ENCODE peak calls at places on chromosomes 1 and 21, in four cellular contexts. One of them, this sample, is unnamed.

GRCh38 chr1:173714759-173715537 is at the start of gene KLHL20:
- DNase-seq in fibroblast of lung: peak; percentile 92
- DNase-seq in tibial artery: peak; percentile 87
- DNase-seq in MM.1S: peak; percentile 95
- DNase-seq in this sample: peak; percentile 84

GRCh38 chr1:90340604-90341003 is 345.7 kb downstream of the ZNF326 start:
- DNase-seq in fibroblast of lung: no peak
- DNase-seq in tibial artery: no peak
- DNase-seq in MM.1S: no peak
- DNase-seq in this sample: no peak

GRCh38 chr1:18957532-18958295 is 1.2 kb upstream of the IFFO2 start:
- DNase-seq in fibroblast of lung: peak; percentile 50
- DNase-seq in tibial artery: peak; percentile 32
- DNase-seq in MM.1S: no peak
- DNase-seq in this sample: peak; percentile 51

GRCh38 chr21:29078884-29079765 is 5.7 kb upstream of the CCT8 start:
- DNase-seq in fibroblast of lung: no peak
- DNase-seq in tibial artery: no peak
- DNase-seq in MM.1S: peak; percentile 71
- DNase-seq in this sample: no peak

GRCh38 chr1:109112056-109112651 is 1.8 kb upstream of the ELAPOR1 start:
- DNase-seq in fibroblast of lung: peak; percentile 20
- DNase-seq in tibial artery: no peak
- DNase-seq in MM.1S: peak; percentile 17
- DNase-seq in this sample: no peak

GRCh38 chr1:65319141-65319540 is 9.8 kb downstream of the DNAJC6 start:
- DNase-seq in fibroblast of lung: no peak
- DNase-seq in tibial artery: no peak
- DNase-seq in MM.1S: no peak
- DNase-seq in this sample: no peak

GRCh38 chr1:67722292-67722944 is 37.4 kb downstream of the GADD45A start:
- DNase-seq in fibroblast of lung: peak; percentile 88
- DNase-seq in tibial artery: no peak
- DNase-seq in MM.1S: no peak
- DNase-seq in this sample: no peak

GRCh38 chr1:87348346-87349019 is 19.8 kb downstream of the LMO4 start:
- DNase-seq in fibroblast of lung: no peak
- DNase-seq in tibial artery: no peak
- DNase-seq in MM.1S: no peak
- DNase-seq in this sample: no peak

GRCh38 chr1:17606826-17607440 is 67.4 kb downstream of the ARHGEF10L start:
- DNase-seq in fibroblast of lung: peak; percentile 35
- DNase-seq in tibial artery: peak; percentile 88
- DNase-seq in MM.1S: peak; percentile 52
- DNase-seq in this sample: no peak

GRCh38 chr1:87806377-87807094 is 477.9 kb downstream of the LMO4 start:
- DNase-seq in fibroblast of lung: no peak
- DNase-seq in tibial artery: no peak
- DNase-seq in MM.1S: no peak
- DNase-seq in this sample: no peak

GRCh38 chr1:165288301-165289120 is 68.0 kb downstream of the LMX1A start:
- DNase-seq in fibroblast of lung: no peak
- DNase-seq in tibial artery: no peak
- DNase-seq in MM.1S: no peak
- DNase-seq in this sample: peak; percentile 68

GRCh38 chr1:14259191-14259757 is 339.2 kb upstream of the KAZN start:
- DNase-seq in fibroblast of lung: no peak
- DNase-seq in tibial artery: peak; percentile 92
- DNase-seq in MM.1S: no peak
- DNase-seq in this sample: no peak

GRCh38 chr1:32881871-32882850 is 4.1 kb upstream of the HPCA start:
- DNase-seq in fibroblast of lung: no peak
- DNase-seq in tibial artery: peak; percentile 84
- DNase-seq in MM.1S: no peak
- DNase-seq in this sample: no peak

GRCh38 chr1:89068291-89068690 is 3.3 kb upstream of the GBP1 start:
- DNase-seq in fibroblast of lung: peak; percentile 85
- DNase-seq in tibial artery: no peak
- DNase-seq in MM.1S: no peak
- DNase-seq in this sample: peak; percentile 77

GRCh38 chr21:28818663-28819278 is 173.9 kb downstream of the LTN1 start:
- DNase-seq in fibroblast of lung: no peak
- DNase-seq in tibial artery: no peak
- DNase-seq in MM.1S: no peak
- DNase-seq in this sample: no peak

GRCh38 chr1:233253231-233254038 is 42.1 kb downstream of the PCNX2 start:
- DNase-seq in fibroblast of lung: no peak
- DNase-seq in tibial artery: no peak
- DNase-seq in MM.1S: no peak
- DNase-seq in this sample: no peak

GRCh38 chr1:180270767-180271639 is 40.9 kb downstream of the LHX4 start:
- DNase-seq in fibroblast of lung: peak; percentile 87
- DNase-seq in tibial artery: no peak
- DNase-seq in MM.1S: no peak
- DNase-seq in this sample: peak; percentile 81

GRCh38 chr1:185861630-185862029 is 127.4 kb downstream of the HMCN1 start:
- DNase-seq in fibroblast of lung: peak; percentile 85
- DNase-seq in tibial artery: no peak
- DNase-seq in MM.1S: no peak
- DNase-seq in this sample: no peak

GRCh38 chr1:209595599-209595998 is 12.1 kb downstream of the CAMK1G start:
- DNase-seq in fibroblast of lung: no peak
- DNase-seq in tibial artery: no peak
- DNase-seq in MM.1S: no peak
- DNase-seq in this sample: no peak

GRCh38 chr1:173202430-173203145 is 4.5 kb downstream of the TNFSF4 start:
- DNase-seq in fibroblast of lung: peak; percentile 97
- DNase-seq in tibial artery: no peak
- DNase-seq in MM.1S: peak; percentile 58
- DNase-seq in this sample: no peak

GRCh38 chr1:214500349-214501055 is 50.9 kb downstream of the PTPN14 start:
- DNase-seq in fibroblast of lung: peak; percentile 57
- DNase-seq in tibial artery: no peak
- DNase-seq in MM.1S: no peak
- DNase-seq in this sample: no peak

GRCh38 chr1:202710070-202711025 is at the start of gene SYT2:
- DNase-seq in fibroblast of lung: peak; percentile 31
- DNase-seq in tibial artery: no peak
- DNase-seq in MM.1S: no peak
- DNase-seq in this sample: peak; percentile 47

GRCh38 chr1:39385067-39385988 is 106.1 kb upstream of the BMP8A start:
- DNase-seq in fibroblast of lung: peak; percentile 43
- DNase-seq in tibial artery: no peak
- DNase-seq in MM.1S: no peak
- DNase-seq in this sample: no peak

GRCh38 chr1:32816676-32817158 is 441 bp downstream of the YARS1 start:
- DNase-seq in fibroblast of lung: peak; percentile 44
- DNase-seq in tibial artery: no peak
- DNase-seq in MM.1S: no peak
- DNase-seq in this sample: no peak

GRCh38 chr1:51561702-51562101 is 42.6 kb upstream of the EPS15 start:
- DNase-seq in fibroblast of lung: no peak
- DNase-seq in tibial artery: no peak
- DNase-seq in MM.1S: no peak
- DNase-seq in this sample: no peak

GRCh38 chr21:35933466-35933865 is 126.9 kb downstream of the SETD4 start:
- DNase-seq in fibroblast of lung: peak; percentile 77
- DNase-seq in tibial artery: peak; percentile 83
- DNase-seq in MM.1S: no peak
- DNase-seq in this sample: no peak

GRCh38 chr21:40967771-40968170 is 120.8 kb upstream of the DSCAM start:
- DNase-seq in fibroblast of lung: no peak
- DNase-seq in tibial artery: no peak
- DNase-seq in MM.1S: no peak
- DNase-seq in this sample: no peak

GRCh38 chr1:61156576-61157239 is 74.3 kb downstream of the NFIA start:
- DNase-seq in fibroblast of lung: no peak
- DNase-seq in tibial artery: no peak
- DNase-seq in MM.1S: no peak
- DNase-seq in this sample: no peak

GRCh38 chr21:34649400-34649799 is 19.4 kb upstream of the CLIC6 start:
- DNase-seq in fibroblast of lung: no peak
- DNase-seq in tibial artery: no peak
- DNase-seq in MM.1S: peak; percentile 79
- DNase-seq in this sample: no peak

GRCh38 chr21:34647552-34647951 is 21.2 kb upstream of the CLIC6 start:
- DNase-seq in fibroblast of lung: no peak
- DNase-seq in tibial artery: no peak
- DNase-seq in MM.1S: no peak
- DNase-seq in this sample: no peak

GRCh38 chr21:34651642-34652041 is 17.2 kb upstream of the CLIC6 start:
- DNase-seq in fibroblast of lung: no peak
- DNase-seq in tibial artery: no peak
- DNase-seq in MM.1S: no peak
- DNase-seq in this sample: no peak

GRCh38 chr21:34651032-34651431 is 17.8 kb upstream of the CLIC6 start:
- DNase-seq in fibroblast of lung: no peak
- DNase-seq in tibial artery: no peak
- DNase-seq in MM.1S: no peak
- DNase-seq in this sample: no peak

GRCh38 chr21:34648739-34649297 is 20.0 kb upstream of the CLIC6 start:
- DNase-seq in fibroblast of lung: no peak
- DNase-seq in tibial artery: no peak
- DNase-seq in MM.1S: no peak
- DNase-seq in this sample: peak; percentile 24
- H3K27ac ChIP-seq in fibroblast of lung: no peak overlapping the region
- H3K27ac ChIP-seq in tibial artery: no peak overlapping the region
- H3K27ac ChIP-seq in MM.1S: no peak overlapping the region
- H3K27ac ChIP-seq in this sample: no peak overlapping the region

GRCh38 chr1:111569913-111570312 is 49.7 kb upstream of the RAP1A start:
- DNase-seq in fibroblast of lung: no peak
- DNase-seq in tibial artery: no peak
- DNase-seq in MM.1S: no peak
- DNase-seq in this sample: no peak
- H3K27ac ChIP-seq in fibroblast of lung: no peak overlapping the region
- H3K27ac ChIP-seq in tibial artery: no peak overlapping the region
- H3K27ac ChIP-seq in MM.1S: no peak overlapping the region
- H3K27ac ChIP-seq in this sample: no peak overlapping the region

GRCh38 chr1:20492751-20493150 is 6.7 kb upstream of the CAMK2N1 start:
- DNase-seq in fibroblast of lung: no peak
- DNase-seq in tibial artery: no peak
- DNase-seq in MM.1S: no peak
- DNase-seq in this sample: no peak

GRCh38 chr1:20493839-20494608 is 8.0 kb upstream of the CAMK2N1 start:
- DNase-seq in fibroblast of lung: peak; percentile 79
- DNase-seq in tibial artery: peak; percentile 89
- DNase-seq in MM.1S: peak; percentile 60
- DNase-seq in this sample: peak; percentile 83

GRCh38 chr1:20496241-20496661 is 10.2 kb upstream of the CAMK2N1 start:
- DNase-seq in fibroblast of lung: peak; percentile 90
- DNase-seq in tibial artery: peak; percentile 16
- DNase-seq in MM.1S: no peak
- DNase-seq in this sample: no peak

GRCh38 chr1:20495661-20496060 is 9.7 kb upstream of the CAMK2N1 start:
- DNase-seq in fibroblast of lung: no peak
- DNase-seq in tibial artery: no peak
- DNase-seq in MM.1S: no peak
- DNase-seq in this sample: no peak

GRCh38 chr1:20494609-20495311 is 8.8 kb upstream of the CAMK2N1 start:
- DNase-seq in fibroblast of lung: peak; percentile 97
- DNase-seq in tibial artery: peak; percentile 17
- DNase-seq in MM.1S: no peak
- DNase-seq in this sample: no peak
- H3K27ac ChIP-seq in fibroblast of lung: peak overlapping the region; percentile 76
- H3K27ac ChIP-seq in tibial artery: no peak overlapping the region
- H3K27ac ChIP-seq in MM.1S: no peak overlapping the region
- H3K27ac ChIP-seq in this sample: no peak overlapping the region

DNA sequence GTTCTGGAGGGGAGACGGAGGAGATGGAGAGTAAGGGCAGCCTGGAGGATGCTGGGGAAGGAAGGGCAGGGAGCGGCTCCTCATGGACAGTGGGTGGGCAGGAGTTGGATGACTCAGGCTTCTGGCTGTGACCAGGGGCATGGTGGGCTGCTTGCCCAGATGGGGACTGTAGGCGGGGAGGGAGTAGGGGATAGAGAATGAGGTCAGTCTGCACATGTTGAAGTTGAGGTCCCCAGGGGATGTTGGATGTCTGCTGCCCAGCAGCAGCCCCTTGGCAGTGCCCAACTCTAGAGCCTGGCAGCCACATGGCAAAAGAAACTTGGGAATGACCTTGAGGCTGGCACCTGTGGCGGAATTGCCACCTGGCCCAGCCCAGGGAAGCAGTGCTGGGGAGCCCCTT is 6.4 kb downstream of the SELENON start:
- DNase-seq in fibroblast of lung: peak; percentile 76
- DNase-seq in tibial artery: peak; percentile 84
- DNase-seq in MM.1S: no peak
- DNase-seq in this sample: no peak
- H3K27ac ChIP-seq in fibroblast of lung: no peak overlapping the region
- H3K27ac ChIP-seq in tibial artery: peak overlapping the region; percentile 83
- H3K27ac ChIP-seq in MM.1S: no peak overlapping the region
- H3K27ac ChIP-seq in this sample: no peak overlapping the region

GRCh38 chr1:198636391-198636790 is 2.4 kb upstream of the PTPRC start:
- DNase-seq in fibroblast of lung: no peak
- DNase-seq in tibial artery: no peak
- DNase-seq in MM.1S: no peak
- DNase-seq in this sample: no peak
- H3K27ac ChIP-seq in fibroblast of lung: no peak overlapping the region
- H3K27ac ChIP-seq in tibial artery: no peak overlapping the region
- H3K27ac ChIP-seq in MM.1S: no peak overlapping the region
- H3K27ac ChIP-seq in this sample: no peak overlapping the region

DNA sequence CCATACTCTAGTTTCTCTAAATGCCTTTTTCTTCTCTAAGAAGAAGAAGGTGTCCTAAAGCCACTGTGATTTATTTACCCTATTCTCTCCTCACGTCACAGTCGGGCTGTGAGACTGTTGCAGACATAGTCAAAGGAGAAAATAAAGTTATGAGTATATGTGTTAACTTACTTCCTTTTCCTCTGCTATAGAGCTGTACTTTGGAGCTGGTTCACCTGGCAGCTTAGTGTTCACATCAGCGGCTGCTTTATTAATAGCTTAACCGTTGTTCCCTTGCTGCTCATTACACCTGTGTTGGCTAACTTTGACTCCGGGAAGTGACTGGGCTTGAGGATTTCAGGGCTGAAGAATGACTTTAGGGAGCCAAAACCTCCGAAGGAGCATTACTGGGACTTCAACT is 3.6 kb downstream of the PFKFB2 start:
- DNase-seq in fibroblast of lung: no peak
- DNase-seq in tibial artery: no peak
- DNase-seq in MM.1S: no peak
- DNase-seq in this sample: no peak
- H3K27ac ChIP-seq in fibroblast of lung: no peak overlapping the region
- H3K27ac ChIP-seq in tibial artery: no peak overlapping the region
- H3K27ac ChIP-seq in MM.1S: no peak overlapping the region
- H3K27ac ChIP-seq in this sample: no peak overlapping the region

GRCh38 chr1:10068605-10069294 is 36.0 kb downstream of the UBE4B start:
- DNase-seq in fibroblast of lung: peak; percentile 65
- DNase-seq in tibial artery: no peak
- DNase-seq in MM.1S: no peak
- DNase-seq in this sample: no peak
- H3K27ac ChIP-seq in fibroblast of lung: no peak overlapping the region
- H3K27ac ChIP-seq in tibial artery: peak overlapping the region; percentile 27
- H3K27ac ChIP-seq in MM.1S: no peak overlapping the region
- H3K27ac ChIP-seq in this sample: no peak overlapping the region